ENCODE peak calls at places on chromosome 12, in five cellular contexts. H, C, A, N and J are unnamed samples.

GRCh38 chr12:2998789-2999264 is 39.6 kb downstream of the TEAD4 start:
- DNase-seq in A (peak; percentile 12), C (no peak), H (no peak), N (no peak), J (no peak)

GRCh38 chr12:103913100-103913499 is 17.1 kb upstream of the HSP90B1 start:
- DNase-seq in A (no peak), H (no peak), C (no peak), N (no peak), J (no peak)

GRCh38 chr12:92602930-92603623 is 99.7 kb upstream of the PLEKHG7 start:
- DNase-seq in A (no peak), C (no peak), H (no peak), N (no peak), J (peak; percentile 17)

GRCh38 chr12:123167329-123167728 is 16.4 kb upstream of the PITPNM2 start:
- DNase-seq in C (no peak), N (no peak), H (peak; percentile 55), A (no peak), J (no peak)

GRCh38 chr12:4824415-4824814 is 85.3 kb upstream of the KCNA1 start:
- DNase-seq in N (no peak), A (peak; percentile 25), C (no peak), H (no peak), J (no peak)

GRCh38 chr12:59643576-59643975 is 47.7 kb downstream of the SLC16A7 start:
- DNase-seq in A (no peak), N (no peak), C (no peak), H (no peak), J (no peak)

GRCh38 chr12:43444940-43445564 is 107.0 kb downstream of the ADAMTS20 start:
- DNase-seq in A (peak; percentile 10), C (peak; percentile 73), N (peak; percentile 34), H (peak; percentile 39), J (peak; percentile 68)

GRCh38 chr12:42790761-42791151 is 201.2 kb upstream of the PRICKLE1 start:
- DNase-seq in C (no peak), A (peak; percentile 36), N (no peak), H (no peak), J (peak; percentile 56)

GRCh38 chr12:39628836-39629235 is 9.2 kb upstream of the ABCD2 start:
- DNase-seq in N (no peak), H (no peak), A (no peak), C (no peak), J (no peak)

GRCh38 chr12:91618281-91618680 is 435.7 kb upstream of the DCN start:
- DNase-seq in N (no peak), H (no peak), C (no peak), A (no peak), J (no peak)

GRCh38 chr12:105281694-105282049 is 45.7 kb upstream of the APPL2 start:
- DNase-seq in C (no peak), N (no peak), H (peak; percentile 40), A (no peak), J (peak; percentile 54)

GRCh38 chr12:15705606-15706005 is 83.6 kb downstream of the EPS8 start:
- DNase-seq in A (no peak), N (no peak), C (no peak), H (no peak), J (no peak)

GRCh38 chr12:50234347-50234746 is 49.0 kb downstream of the LIMA1 start:
- DNase-seq in H (no peak), C (no peak), A (peak; percentile 72), N (no peak), J (peak; percentile 30)

GRCh38 chr12:53623986-53624385 is 2.2 kb downstream of the ATF7 start:
- DNase-seq in N (no peak), C (no peak), A (no peak), H (peak; percentile 52), J (no peak)

GRCh38 chr12:9098115-9098452 is 17.6 kb downstream of the A2M start:
- DNase-seq in N (no peak), H (no peak), C (no peak), A (no peak), J (no peak)

GRCh38 chr12:4297617-4298016 is 23.4 kb upstream of the TIGAR start:
- DNase-seq in N (no peak), H (no peak), A (no peak), C (no peak), J (no peak)

GRCh38 chr12:112815589-112816321 is 24.2 kb downstream of the RPH3A start:
- DNase-seq in C (no peak), H (no peak), A (no peak), N (no peak), J (no peak)

GRCh38 chr12:102301547-102301946 is 103.9 kb upstream of the PMCH start:
- DNase-seq in A (no peak), C (no peak), H (no peak), N (no peak), J (no peak)

GRCh38 chr12:91741932-91742331 is 403.7 kb downstream of the BTG1 start:
- DNase-seq in A (no peak), C (no peak), N (no peak), H (no peak), J (no peak)

GRCh38 chr12:76413121-76413520 is 64.9 kb upstream of the BBS10 start:
- DNase-seq in A (peak; percentile 5), H (no peak), C (no peak), N (no peak), J (no peak)

GRCh38 chr12:109461846-109462766 is 15.0 kb downstream of the KCTD10 start:
- DNase-seq in H (peak; percentile 43), A (peak; percentile 93), N (no peak), C (peak; percentile 51), J (peak; percentile 54)

GRCh38 chr12:17139926-17140325 is 534.0 kb upstream of the LMO3 start:
- DNase-seq in N (no peak), H (no peak), A (no peak), C (no peak), J (peak; percentile 32)

GRCh38 chr12:85466906-85467305 is 186.9 kb downstream of the ALX1 start:
- DNase-seq in N (no peak), A (no peak), C (no peak), H (no peak), J (no peak)

GRCh38 chr12:77553976-77554619 is 276.6 kb upstream of the NAV3 start:
- DNase-seq in A (no peak), N (no peak), H (no peak), C (no peak), J (no peak)

GRCh38 chr12:124147579-124147978 is 147.3 kb upstream of the RFLNA start:
- DNase-seq in N (no peak), C (no peak), H (no peak), A (no peak), J (no peak)

GRCh38 chr12:57846285-57846576 is 298 bp downstream of the CTDSP2 start:
- DNase-seq in A (peak; percentile 20), N (no peak), H (no peak), C (no peak), J (no peak)

GRCh38 chr12:57844725-57845477 is 1.6 kb downstream of the CTDSP2 start:
- DNase-seq in H (peak; percentile 68), C (peak; percentile 37), N (no peak), A (peak; percentile 80), J (peak; percentile 50)

GRCh38 chr12:57848208-57848607 is 1.7 kb upstream of the CTDSP2 start:
- DNase-seq in C (no peak), A (no peak), H (no peak), N (no peak), J (no peak)

GRCh38 chr12:57845478-57846284 is 848 bp downstream of the CTDSP2 start:
- DNase-seq in N (peak; percentile 62), A (peak; percentile 41), H (peak; percentile 90), C (peak; percentile 68), J (peak; percentile 75)

GRCh38 chr12:57846577-57847319 is at the start of gene CTDSP2:
- DNase-seq in H (peak; percentile 95), N (peak; percentile 89), C (peak; percentile 98), A (peak; percentile 100), J (peak; percentile 100)
- TF ChIP-seq CTCF in H (peak; percentile 13), N (no peak), C (no peak), A (no peak), J (no peak)

GRCh38 chr12:69639400-69640016 is 28.8 kb upstream of the LRRC10 start:
- DNase-seq in N (peak; percentile 65), C (peak; percentile 74), A (peak; percentile 66), H (peak; percentile 52), J (peak; percentile 75)
- TF ChIP-seq CTCF in N (peak; percentile 72), C (peak; percentile 76), A (peak; percentile 77), H (peak; percentile 89), J (peak; percentile 79)

GRCh38 chr12:131828671-131829350 is 618 bp downstream of the MMP17 start:
- DNase-seq in A (no peak), H (no peak), C (peak; percentile 46), N (no peak), J (peak; percentile 58)

GRCh38 chr12:131829795-131830334 is 1.7 kb downstream of the MMP17 start:
- DNase-seq in A (no peak), N (no peak), C (no peak), H (no peak), J (no peak)

GRCh38 chr12:131826064-131826928 is 1.9 kb upstream of the MMP17 start:
- DNase-seq in C (no peak), N (no peak), A (no peak), H (no peak), J (no peak)

GRCh38 chr12:131829351-131829794 is 1.2 kb downstream of the MMP17 start:
- DNase-seq in H (no peak), A (no peak), N (no peak), C (no peak), J (no peak)

GRCh38 chr12:131827961-131828534 is at the start of gene MMP17:
- DNase-seq in A (no peak), N (no peak), C (peak; percentile 64), H (no peak), J (peak; percentile 67)
- TF ChIP-seq CTCF in A (peak; percentile 20), N (no peak), C (no peak), H (peak; percentile 60), J (no peak)

GRCh38 chr12:89461649-89462612 is 62.7 kb downstream of the GALNT4 start:
- DNase-seq in C (no peak), H (peak; percentile 44), A (peak; percentile 59), N (no peak), J (no peak)
- TF ChIP-seq CTCF in C (peak; percentile 64), H (peak; percentile 72), A (peak; percentile 56), N (peak; percentile 81), J (peak; percentile 32)

GRCh38 chr12:84161296-84161695 is 751.3 kb downstream of the SLC6A15 start:
- DNase-seq in H (no peak), A (no peak), N (no peak), C (no peak), J (no peak)
- TF ChIP-seq CTCF in H (no peak), A (no peak), N (no peak), C (no peak), J (no peak)

GRCh38 chr12:26319511-26319910 is 124.1 kb downstream of the SSPN start:
- DNase-seq in H (peak; percentile 9), A (peak; percentile 46), N (no peak), C (no peak), J (no peak)

GRCh38 chr12:26317942-26318565 is 122.7 kb downstream of the SSPN start:
- DNase-seq in C (no peak), H (no peak), A (peak; percentile 63), N (no peak), J (no peak)

GRCh38 chr12:26318661-26319068 is 123.3 kb downstream of the SSPN start:
- DNase-seq in A (peak; percentile 54), C (no peak), H (peak; percentile 73), N (no peak), J (peak; percentile 35)
- TF ChIP-seq CTCF in A (no peak), C (no peak), H (no peak), N (no peak), J (no peak)